ENCODE peak calls at places on chromosomes 5 and 9, in nine cellular contexts. M is activated T-helper 1 cell treated with Interleukin-2 at 50 U/mL for 16 hours; Y is CD8-positive, alpha-beta memory T cell; R is brain microvascular endothelial cell; X is left ventricle myocardium inferior; K is activated CD4-positive, alpha-beta T cell treated with anti-CD3 and anti-CD28 coated beads, Interleukin-2, amount 50 U/mL, for 1 hour; F is AG04449; P is AG09309; C is skeletal muscle cell. A is an unnamed sample.

GRCh38 chr5:81239613-81240012 is 6.5 kb downstream of the CKMT2 start:
- DNase-seq in M (no peak), K (no peak), X (no peak), R (no peak), F (no peak), P (no peak), C (no peak), Y (no peak), A (no peak)

GRCh38 chr5:152397581-152397980 is 7.5 kb downstream of the NMUR2 start:
- DNase-seq in F (no peak), M (no peak), R (no peak), X (no peak), K (no peak), P (no peak), C (no peak), Y (no peak), A (no peak)

GRCh38 chr5:154002093-154002492 is 36.6 kb downstream of the FAM114A2 start:
- DNase-seq in R (no peak), X (no peak), Y (no peak), P (no peak), K (no peak), C (no peak), M (no peak), F (no peak), A (no peak)

GRCh38 chr5:92332039-92332438 is 948.9 kb upstream of the ARRDC3 start:
- DNase-seq in F (no peak), M (no peak), X (no peak), K (no peak), R (no peak), P (peak), C (peak), Y (no peak), A (no peak)

GRCh38 chr9:98775831-98776441 is 20.4 kb downstream of the ANKS6 start:
- DNase-seq in F (peak), C (no peak), X (no peak), Y (peak), R (peak), K (no peak), M (no peak), P (peak), A (peak)

GRCh38 chr9:86246752-86247161 is 12.7 kb downstream of the C9orf153 start:
- DNase-seq in Y (no peak), K (no peak), P (no peak), C (no peak), M (no peak), F (no peak), R (peak), X (peak), A (no peak)

GRCh38 chr9:121169094-121169601 is 32.5 kb downstream of the RAB14 start:
- DNase-seq in P (no peak), R (peak), F (no peak), K (peak), Y (peak), M (no peak), X (no peak), C (no peak), A (no peak)

GRCh38 chr5:43154424-43154823 is 33.7 kb downstream of the ZNF131 start:
- DNase-seq in F (no peak), Y (no peak), K (no peak), X (no peak), P (no peak), C (no peak), R (no peak), M (no peak), A (no peak)

GRCh38 chr9:110850401-110851135 is 182.0 kb downstream of the MUSK start:
- DNase-seq in C (no peak), F (no peak), Y (no peak), P (no peak), R (no peak), M (no peak), X (no peak), K (no peak), A (no peak)

GRCh38 chr9:114592356-114592755 is 4.8 kb downstream of the ATP6V1G1 start:
- DNase-seq in F (no peak), C (no peak), R (peak), M (peak), P (no peak), X (no peak), K (peak), Y (peak), A (no peak)

GRCh38 chr5:1510631-1511030 is 13.1 kb downstream of the LPCAT1 start:
- DNase-seq in F (no peak), P (no peak), K (no peak), Y (no peak), M (no peak), C (no peak), X (peak), R (no peak), A (no peak)

GRCh38 chr9:130499804-130500263 is 55.1 kb downstream of the ASS1 start:
- DNase-seq in M (no peak), Y (no peak), X (no peak), P (no peak), R (no peak), C (no peak), K (no peak), F (no peak), A (no peak)

A was measured in SJSA1.